ENCODE peak calls at places on chromosomes 6 and 20, in eight cellular contexts. B, D, O, F, J, X, G and K are unnamed samples.

GRCh38 chr6:35777356-35778102 is 1.1 kb downstream of the CLPSL2 start:
- DNase-seq in J (no peak), X (no peak), O (no peak), D (no peak), G (no peak), F (no peak), B (no peak), K (no peak)

GRCh38 chr6:42293579-42293978 is 75.9 kb upstream of the MRPS10 start:
- DNase-seq in X (no peak), B (no peak), J (no peak), G (no peak), F (no peak), O (no peak), D (no peak), K (no peak)

GRCh38 chr6:149840345-149841075 is 23.6 kb downstream of the LRP11 start:
- DNase-seq in O (no peak), B (peak), G (peak), D (peak), F (peak), X (peak), J (no peak), K (peak)

GRCh38 chr6:11277275-11278206 is 45.1 kb upstream of the NEDD9 start:
- DNase-seq in G (no peak), B (peak), F (peak), D (no peak), O (no peak), J (no peak), X (no peak), K (no peak)

GRCh38 chr20:58087567-58087858 is 140.9 kb downstream of the ANKRD60 start:
- DNase-seq in F (no peak), O (no peak), X (no peak), B (no peak), J (no peak), D (no peak), G (no peak), K (no peak)

GRCh38 chr6:74369556-74369993 is 673.6 kb downstream of the CD109 start:
- DNase-seq in D (no peak), X (no peak), B (no peak), G (no peak), J (no peak), O (no peak), F (no peak), K (no peak)

GRCh38 chr6:168165373-168165772 is 86.4 kb upstream of the FRMD1 start:
- DNase-seq in D (no peak), O (peak), F (peak), J (no peak), X (no peak), G (no peak), B (no peak), K (peak)

GRCh38 chr6:147874322-147874721 is 365.8 kb downstream of the SAMD5 start:
- DNase-seq in O (no peak), J (no peak), B (no peak), F (no peak), G (no peak), D (no peak), X (no peak), K (no peak)

GRCh38 chr6:1917628-1918371 is 308.1 kb downstream of the FOXC1 start:
- DNase-seq in F (peak), D (no peak), B (peak), G (no peak), J (no peak), X (no peak), O (peak), K (no peak)

GRCh38 chr20:39897058-39897457 is 792.0 kb downstream of the MAFB start:
- DNase-seq in J (no peak), X (no peak), B (no peak), G (no peak), F (no peak), O (no peak), D (no peak), K (no peak)

GRCh38 chr20:4905612-4906011 is 95.7 kb downstream of the SLC23A2 start:
- DNase-seq in D (no peak), G (no peak), F (no peak), X (no peak), J (no peak), B (no peak), O (no peak), K (no peak)

GRCh38 chr20:35341366-35342028 is 49.3 kb upstream of the FAM83C start:
- DNase-seq in G (no peak), J (no peak), B (no peak), F (no peak), D (no peak), X (no peak), O (no peak), K (no peak)

GRCh38 chr6:33702345-33702977 is 9.0 kb downstream of the UQCC2 start:
- DNase-seq in B (peak), D (peak), O (no peak), J (peak), X (peak), G (no peak), F (no peak), K (no peak)

GRCh38 chr6:104184036-104184435 is 675.7 kb downstream of the HACE1 start:
- DNase-seq in J (no peak), G (no peak), O (no peak), B (no peak), F (no peak), X (no peak), D (no peak), K (no peak)

GRCh38 chr6:33192671-33193602 is 670 bp upstream of the COL11A2 start:
- DNase-seq in X (peak), B (no peak), J (peak), O (no peak), D (no peak), F (no peak), G (no peak), K (no peak)

GRCh38 chr6:150201285-150201684 is 58.4 kb downstream of the PPP1R14C start:
- DNase-seq in B (no peak), X (no peak), D (no peak), F (no peak), G (no peak), O (no peak), J (no peak), K (no peak)

DNA sequence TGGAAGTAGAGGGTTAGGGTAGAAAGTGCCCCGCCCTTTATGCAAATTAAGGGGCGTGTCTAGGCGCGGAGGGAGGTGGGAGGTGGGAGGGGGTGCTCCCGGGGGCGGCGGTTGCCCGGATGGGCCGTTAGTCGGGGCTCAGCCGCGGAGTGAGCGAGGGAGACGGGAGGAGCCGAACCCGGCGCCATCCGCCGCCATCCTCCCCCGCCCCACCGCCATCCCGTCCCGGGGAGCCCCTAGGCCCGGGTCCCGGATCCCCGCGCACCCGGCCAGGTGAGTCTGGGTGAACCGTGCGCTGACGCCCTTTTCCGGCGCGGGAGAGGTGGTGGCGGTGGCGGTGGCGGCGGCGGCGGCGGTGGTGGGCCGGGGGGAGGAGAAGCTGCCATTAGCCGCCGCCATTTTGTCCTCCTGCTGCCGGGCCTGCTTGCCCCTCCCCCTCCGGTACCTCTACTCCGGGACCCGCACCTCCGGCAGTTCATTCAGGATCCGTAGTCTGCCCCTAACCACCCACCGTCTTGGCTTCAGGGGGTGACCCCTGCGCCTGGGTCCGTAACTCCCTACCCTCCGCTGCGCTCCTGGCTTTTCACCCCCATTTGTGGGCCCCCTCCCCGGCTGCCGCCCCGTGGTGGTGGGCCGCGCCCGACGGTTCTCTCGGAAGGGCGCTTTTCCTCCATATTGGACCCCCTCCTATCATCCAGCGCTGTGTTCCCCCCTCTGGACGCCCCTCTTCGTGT is at the start of gene PRRC2A:
- DNase-seq in B (no peak), X (peak), F (peak), J (peak), O (peak), D (peak), G (peak), K (peak)
- TF ChIP-seq POLR2A in B (peak), X (peak), F (peak), J (peak), O (peak), D (no peak), G (peak), K (no peak)

DNA sequence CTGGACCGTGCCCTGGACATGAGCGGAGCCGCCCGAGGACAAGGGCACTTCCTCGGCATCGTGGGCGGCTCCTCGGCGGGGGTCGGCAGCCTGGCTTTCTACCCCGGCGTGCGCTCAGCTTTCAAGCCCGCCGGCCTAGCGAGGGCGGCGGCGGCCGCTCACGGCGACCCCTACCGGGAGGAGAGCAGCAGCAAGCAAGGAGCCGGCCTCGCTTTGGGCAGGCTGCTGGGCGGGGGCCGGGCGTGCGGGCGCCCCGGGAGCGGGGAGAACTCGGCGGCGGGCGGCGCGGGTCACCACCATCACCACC is 6.7 kb downstream of the PRDM13 start:
- DNase-seq in D (no peak), G (no peak), X (no peak), O (no peak), B (peak), J (peak), F (no peak), K (no peak)
- TF ChIP-seq CTCF in D (peak), G (peak), X (peak), O (peak), B (peak), J (peak), F (peak), K (no peak)

GRCh38 chr6:106102034-106102433 is 15.9 kb downstream of the PRDM1 start:
- DNase-seq in J (no peak), G (no peak), X (no peak), O (peak), D (no peak), F (no peak), B (no peak), K (no peak)

GRCh38 chr6:106098383-106099234 is 12.5 kb downstream of the PRDM1 start:
- DNase-seq in F (no peak), B (peak), G (no peak), O (peak), X (no peak), J (peak), D (peak), K (no peak)

GRCh38 chr6:106099235-106099537 is 13.1 kb downstream of the PRDM1 start:
- DNase-seq in G (no peak), J (no peak), F (no peak), B (no peak), O (peak), X (no peak), D (no peak), K (no peak)

GRCh38 chr6:106101466-106101865 is 15.3 kb downstream of the PRDM1 start:
- DNase-seq in X (no peak), O (peak), J (no peak), G (no peak), F (no peak), B (no peak), D (no peak), K (no peak)

GRCh38 chr6:106100755-106101154 is 14.6 kb downstream of the PRDM1 start:
- DNase-seq in D (no peak), J (no peak), G (no peak), F (no peak), O (peak), X (no peak), B (no peak), K (no peak)
- H3K27ac ChIP-seq in D (peak), J (peak), G (no peak), F (no peak), O (no peak), X (no peak), B (no peak), K (peak)

GRCh38 chr6:56489559-56489958 is 153.1 kb downstream of the DST start:
- DNase-seq in J (no peak), D (no peak), O (no peak), B (no peak), G (no peak), X (no peak), F (no peak), K (no peak)
- TF ChIP-seq POLR2A in J (no peak), D (no peak), O (no peak), B (no peak), G (no peak), X (no peak), F (no peak), K (no peak)

GRCh38 chr20:37075932-37076685 is 19.7 kb downstream of the RBL1 start:
- DNase-seq in D (no peak), J (no peak), B (no peak), X (no peak), G (no peak), O (no peak), F (no peak), K (no peak)

GRCh38 chr20:37077009-37077408 is 18.8 kb downstream of the RBL1 start:
- DNase-seq in F (no peak), O (no peak), J (no peak), G (no peak), D (no peak), X (no peak), B (no peak), K (no peak)

DNA sequence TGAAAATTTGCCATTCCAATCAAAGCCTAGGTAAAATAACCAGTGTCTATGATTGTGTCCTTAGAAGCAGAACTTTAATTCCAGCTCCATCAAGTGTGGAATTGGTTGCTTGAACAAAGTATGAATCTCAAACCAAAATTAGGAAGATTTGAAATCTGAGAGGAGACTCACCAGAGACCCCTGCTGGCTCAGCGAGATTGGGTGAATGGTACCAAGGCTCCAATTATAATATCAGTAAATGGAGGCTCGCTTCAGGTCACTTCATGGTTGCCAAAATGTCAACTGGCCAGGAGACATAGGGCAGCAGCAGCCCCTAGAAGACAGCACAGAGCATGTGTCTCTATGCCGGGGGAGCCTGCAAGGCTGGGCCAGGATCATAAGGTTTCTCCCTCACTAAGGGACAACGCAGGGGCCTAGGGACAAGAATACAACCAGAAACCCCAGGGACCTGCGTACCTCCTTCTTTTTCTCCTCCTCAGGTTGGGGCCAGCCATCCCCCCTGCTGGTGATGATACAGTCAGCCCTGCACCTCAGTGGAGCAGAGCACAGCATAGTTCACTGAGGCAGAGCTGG is 14.0 kb downstream of the RBL1 start:
- DNase-seq in G (peak), B (no peak), D (no peak), J (no peak), O (no peak), X (no peak), F (no peak), K (no peak)
- TF ChIP-seq CTCF in G (peak), B (peak), D (no peak), J (peak), O (peak), X (peak), F (no peak), K (no peak)